ENCODE peak calls at places on chromosome 13, in four cellular contexts. C is aorta, B is adrenal gland, G is breast epithelium. D is an unnamed sample.

GRCh38 chr13:75566658-75567057 is 17.1 kb downstream of the UCHL3 start:
- DNase-seq in C (no peak), B (no peak), G (no peak), D (no peak)

GRCh38 chr13:20828540-20829364 is 55.0 kb upstream of the EEF1AKMT1 start:
- DNase-seq in C (no peak), B (peak), G (no peak), D (no peak)

GRCh38 chr13:61144301-61144700 is 271.3 kb downstream of the PCDH20 start:
- DNase-seq in C (no peak), B (no peak), G (no peak), D (no peak)

GRCh38 chr13:88376762-88377388 is 705.7 kb downstream of the SLITRK5 start:
- DNase-seq in C (no peak), B (no peak), G (no peak), D (no peak)

GRCh38 chr13:99614465-99614885 is 113.2 kb downstream of the TM9SF2 start:
- DNase-seq in C (no peak), B (no peak), G (peak), D (no peak)

GRCh38 chr13:106847049-106847448 is 279.1 kb upstream of the ARGLU1 start:
- DNase-seq in C (no peak), B (no peak), G (no peak), D (no peak)

GRCh38 chr13:50033696-50034095 is 18.5 kb downstream of the KCNRG start:
- DNase-seq in C (no peak), B (no peak), G (no peak), D (no peak)

GRCh38 chr13:80989770-80990169 is 648.8 kb upstream of the SPRY2 start:
- DNase-seq in C (no peak), B (no peak), G (no peak), D (no peak)

GRCh38 chr13:70960841-70961443 is 852.7 kb upstream of the KLHL1 start:
- DNase-seq in C (no peak), B (no peak), G (no peak), D (no peak)

GRCh38 chr13:39047560-39047959 is 9.3 kb downstream of the NHLRC3 start:
- DNase-seq in C (no peak), B (no peak), G (no peak), D (no peak)

GRCh38 chr13:67438465-67438864 is 208.3 kb upstream of the PCDH9 start:
- DNase-seq in C (no peak), B (no peak), G (no peak), D (no peak)

GRCh38 chr13:19836472-19836871 is 27.0 kb downstream of the ZMYM5 start:
- DNase-seq in C (no peak), B (no peak), G (no peak), D (no peak)

GRCh38 chr13:104111031-104111430 is 1044.8 kb upstream of the SLC10A2 start:
- DNase-seq in C (no peak), B (no peak), G (no peak), D (no peak)

GRCh38 chr13:110575322-110576069 is 14.0 kb upstream of the RAB20 start:
- DNase-seq in C (peak), B (peak), G (no peak), D (peak)

GRCh38 chr13:33057019-33057785 is 41.0 kb downstream of the KL start:
- DNase-seq in C (no peak), B (no peak), G (no peak), D (no peak)

GRCh38 chr13:67147257-67148218 is 82.6 kb downstream of the PCDH9 start:
- DNase-seq in C (no peak), B (no peak), G (no peak), D (no peak)

GRCh38 chr13:113591750-113592149 is 7.2 kb downstream of the TFDP1 start:
- DNase-seq in C (no peak), B (no peak), G (no peak), D (peak)
- H3K4me3 ChIP-seq in C (no peak), B (no peak), G (no peak), D (no peak)

GRCh38 chr13:77477299-77477848 is 58.1 kb upstream of the SCEL start:
- DNase-seq in C (no peak), B (no peak), G (no peak), D (no peak)
- H3K4me3 ChIP-seq in C (no peak), B (peak), G (no peak), D (no peak)

GRCh38 chr13:83485101-83485500 is 397.2 kb downstream of the SLITRK1 start:
- DNase-seq in C (no peak), B (no peak), G (no peak), D (no peak)
- H3K4me3 ChIP-seq in C (no peak), B (no peak), G (no peak), D (no peak)

GRCh38 chr13:60094385-60095088 is 69.2 kb downstream of the DIAPH3 start:
- DNase-seq in C (no peak), B (no peak), G (no peak), D (no peak)
- H3K4me3 ChIP-seq in C (no peak), B (no peak), G (no peak), D (no peak)

GRCh38 chr13:41462427-41462826 is 5.1 kb downstream of the RGCC start:
- DNase-seq in C (no peak), B (no peak), G (no peak), D (no peak)

GRCh38 chr13:41459754-41460111 is 2.4 kb downstream of the RGCC start:
- DNase-seq in C (no peak), B (no peak), G (no peak), D (no peak)

GRCh38 chr13:41461527-41462124 is 4.3 kb downstream of the RGCC start:
- DNase-seq in C (no peak), B (no peak), G (no peak), D (no peak)

GRCh38 chr13:41458939-41459753 is 1.8 kb downstream of the RGCC start:
- DNase-seq in C (no peak), B (no peak), G (peak), D (peak)

DNA sequence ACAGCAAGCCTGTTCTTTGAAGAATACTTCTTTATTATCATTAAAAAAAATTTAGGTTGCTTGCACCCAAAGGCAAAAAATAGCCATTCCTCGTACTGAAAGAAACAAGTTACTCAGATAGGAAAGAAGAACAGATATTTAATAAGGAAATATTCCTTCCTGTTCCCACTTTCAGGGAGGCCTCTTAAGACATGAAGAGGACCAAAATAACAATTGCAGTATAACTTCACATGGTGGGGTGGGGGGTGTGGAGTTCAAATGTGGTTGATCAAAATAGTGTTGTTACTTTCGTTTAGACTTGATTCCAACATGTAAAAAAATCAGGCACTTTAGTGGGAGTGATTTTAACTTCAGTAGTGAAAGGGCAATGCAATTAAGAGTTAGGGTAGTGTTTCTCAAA is 3.6 kb downstream of the RGCC start:
- DNase-seq in C (no peak), B (no peak), G (no peak), D (no peak)
- H3K4me3 ChIP-seq in C (no peak), B (no peak), G (no peak), D (peak)

D was measured in lower lobe of right lung.